ENCODE peak calls at places on chromosomes 13 and 19, in five cellular contexts. C is HepG2, N is A549, K is ovary, G is suprapubic skin. U is an unnamed sample. For H3K4me1, the result is how much of the 10 kb centered on the place peaks cover.

GRCh38 chr19:17020823-17021222 is 5.8 kb downstream of the CPAMD8 start:
- DNase-seq in N (peak), C (no peak), G (no peak), K (no peak), U (no peak)

GRCh38 chr19:38049105-38049649 is 142.2 kb downstream of the SIPA1L3 start:
- DNase-seq in N (no peak), C (no peak), G (no peak), K (no peak), U (peak)

GRCh38 chr19:56765107-56765506 is 75.4 kb downstream of the PEG3 start:
- DNase-seq in N (no peak), K (peak), C (no peak), G (no peak), U (peak)

GRCh38 chr19:41701401-41702075 is 6.9 kb upstream of the CEACAM5 start:
- DNase-seq in K (no peak), C (no peak), G (peak), N (peak), U (peak)

GRCh38 chr19:47765522-47766358 is 12.8 kb upstream of the SELENOW start:
- DNase-seq in N (peak), C (peak), K (peak), G (no peak), U (peak)

GRCh38 chr19:32870154-32870573 is 597 bp upstream of the SLC7A9 start:
- DNase-seq in G (no peak), K (no peak), C (peak), N (no peak), U (peak)

GRCh38 chr19:42850981-42851717 is 28.4 kb downstream of the PSG1 start:
- DNase-seq in K (no peak), N (peak), C (peak), G (no peak), U (no peak)

GRCh38 chr19:41351339-41352245 is 2.1 kb downstream of the TGFB1 start:
- DNase-seq in G (no peak), C (no peak), N (no peak), K (peak), U (peak)

GRCh38 chr19:48859711-48860572 is 8.5 kb downstream of the PLEKHA4 start:
- DNase-seq in G (no peak), K (no peak), N (peak), C (no peak), U (no peak)

GRCh38 chr13:81395368-81395767 is 1054.4 kb upstream of the SPRY2 start:
- DNase-seq in N (no peak), C (no peak), G (no peak), K (no peak), U (no peak)

GRCh38 chr19:46486358-46486757 is 9.3 kb downstream of the PNMA8B start:
- DNase-seq in K (no peak), G (no peak), N (no peak), C (no peak), U (no peak)

GRCh38 chr19:53980553-53981407 is 10.7 kb upstream of the CACNG6 start:
- DNase-seq in G (no peak), C (peak), N (peak), K (no peak), U (no peak)

GRCh38 chr19:53983457-53984289 is 7.8 kb upstream of the CACNG6 start:
- DNase-seq in N (no peak), C (no peak), K (no peak), G (no peak), U (no peak)

GRCh38 chr19:53981408-53981998 is 9.9 kb upstream of the CACNG6 start:
- DNase-seq in C (no peak), N (no peak), K (no peak), G (no peak), U (no peak)

GRCh38 chr19:53982611-53983010 is 8.8 kb upstream of the CACNG6 start:
- DNase-seq in G (no peak), K (no peak), C (no peak), N (peak), U (peak)

GRCh38 chr19:53982056-53982455 is 9.4 kb upstream of the CACNG6 start:
- DNase-seq in K (no peak), C (no peak), N (no peak), G (no peak), U (no peak)
- H3K27ac ChIP-seq in K (no peak), C (no peak), N (peak), G (peak), U (peak)

GRCh38 chr13:40648040-40648439 is 18.4 kb downstream of the FOXO1 start:
- DNase-seq in N (no peak), K (no peak), G (no peak), C (no peak), U (no peak)

GRCh38 chr13:40652588-40652940 is 13.9 kb downstream of the FOXO1 start:
- DNase-seq in G (no peak), C (no peak), N (no peak), K (no peak), U (no peak)

GRCh38 chr13:40648841-40649240 is 17.6 kb downstream of the FOXO1 start:
- DNase-seq in K (no peak), N (no peak), C (no peak), G (no peak), U (no peak)

GRCh38 chr13:40653558-40654318 is 12.7 kb downstream of the FOXO1 start:
- DNase-seq in K (no peak), G (no peak), C (no peak), N (no peak), U (no peak)

GRCh38 chr13:40651866-40652587 is 14.4 kb downstream of the FOXO1 start:
- DNase-seq in C (no peak), G (no peak), K (no peak), N (no peak), U (no peak)
- H3K4me1 ChIP-seq in C (half or more), G (half or more), K (under half), N (under half), U (under half)

GRCh38 chr13:46075811-46076210 is 23.3 kb upstream of the ZC3H13 start:
- DNase-seq in K (no peak), N (no peak), C (no peak), G (no peak), U (no peak)

GRCh38 chr13:46082324-46082723 is 22.5 kb downstream of the CPB2 start:
- DNase-seq in G (no peak), N (no peak), C (no peak), K (no peak), U (no peak)

GRCh38 chr13:46076827-46077226 is 24.3 kb upstream of the ZC3H13 start:
- DNase-seq in C (no peak), N (no peak), K (no peak), G (no peak), U (no peak)

GRCh38 chr13:46079770-46080169 is 25.1 kb downstream of the CPB2 start:
- DNase-seq in G (no peak), N (no peak), C (no peak), K (no peak), U (no peak)

DNA sequence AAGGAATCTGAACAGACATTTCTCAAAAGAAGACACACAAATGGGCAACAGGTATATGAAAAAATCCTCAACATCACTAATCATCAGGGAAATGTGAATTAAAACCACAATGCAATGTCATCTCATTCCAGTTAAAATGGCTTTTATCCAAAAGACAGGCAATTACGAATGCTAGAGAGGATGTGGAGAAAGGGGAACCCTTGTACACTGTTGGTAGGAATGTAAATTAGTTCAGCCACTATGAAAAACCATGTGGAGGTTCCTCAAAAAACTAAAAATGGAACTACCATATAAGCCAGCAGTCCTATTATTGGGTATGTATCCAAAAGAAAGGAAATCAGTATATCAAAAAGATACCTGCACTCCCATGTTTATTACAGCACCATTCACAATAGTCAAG is 24.7 kb upstream of the ZC3H13 start:
- DNase-seq in K (no peak), C (no peak), G (no peak), N (no peak), U (no peak)
- TF ChIP-seq EP300 in K (no peak), C (no peak), G (no peak), N (no peak), U (no peak)

GRCh38 chr13:51154029-51154555 is 43.0 kb upstream of the C13orf42 start:
- DNase-seq in K (no peak), N (no peak), C (no peak), G (no peak), U (no peak)
- H3K27ac ChIP-seq in K (no peak), N (no peak), C (no peak), G (no peak), U (no peak)

GRCh38 chr13:99053636-99054233 is 75.9 kb upstream of the DOCK9 start:
- DNase-seq in G (no peak), N (no peak), K (no peak), C (no peak), U (no peak)
- H3K4me1 ChIP-seq in G (half or more), N (half or more), K (under half), C (under half), U (under half)

U was measured in stomach.